ENCODE peak calls at places on chromosomes 1 and 21, in five cellular contexts. One of them, this sample, is unnamed. For H3K27me3, the result is how much of the 10 kb centered on the place peaks cover.

GRCh38 chr1:207021876-207022596 is 10.5 kb downstream of the C1orf116 start:
- DNase-seq in tibial nerve: no peak
- DNase-seq in CD8-positive, alpha-beta T cell: no peak
- DNase-seq in left lung: peak
- DNase-seq in mammary epithelial cell: no peak
- DNase-seq in this sample: no peak

GRCh38 chr21:45892156-45892919 is 89.2 kb upstream of the COL6A1 start:
- DNase-seq in tibial nerve: no peak
- DNase-seq in CD8-positive, alpha-beta T cell: no peak
- DNase-seq in left lung: peak
- DNase-seq in mammary epithelial cell: no peak
- DNase-seq in this sample: no peak

GRCh38 chr1:54227091-54227602 is 27.2 kb downstream of the MRPL37 start:
- DNase-seq in tibial nerve: no peak
- DNase-seq in CD8-positive, alpha-beta T cell: no peak
- DNase-seq in left lung: no peak
- DNase-seq in mammary epithelial cell: peak
- DNase-seq in this sample: no peak

GRCh38 chr1:109564189-109564878 is 15.9 kb downstream of the GNAI3 start:
- DNase-seq in tibial nerve: no peak
- DNase-seq in CD8-positive, alpha-beta T cell: no peak
- DNase-seq in left lung: no peak
- DNase-seq in mammary epithelial cell: no peak
- DNase-seq in this sample: no peak

GRCh38 chr1:109687641-109688499 is at the start of gene GSTM1:
- DNase-seq in tibial nerve: no peak
- DNase-seq in CD8-positive, alpha-beta T cell: no peak
- DNase-seq in left lung: peak
- DNase-seq in mammary epithelial cell: peak
- DNase-seq in this sample: peak

GRCh38 chr1:36872126-36872754 is 162.1 kb downstream of the GRIK3 start:
- DNase-seq in tibial nerve: no peak
- DNase-seq in CD8-positive, alpha-beta T cell: no peak
- DNase-seq in left lung: no peak
- DNase-seq in mammary epithelial cell: no peak
- DNase-seq in this sample: no peak

GRCh38 chr1:155120253-155120652 is 7.4 kb upstream of the EFNA1 start:
- DNase-seq in tibial nerve: no peak
- DNase-seq in CD8-positive, alpha-beta T cell: no peak
- DNase-seq in left lung: no peak
- DNase-seq in mammary epithelial cell: no peak
- DNase-seq in this sample: no peak

GRCh38 chr1:35769188-35769758 is 505 bp downstream of the CLSPN start:
- DNase-seq in tibial nerve: peak
- DNase-seq in CD8-positive, alpha-beta T cell: peak
- DNase-seq in left lung: peak
- DNase-seq in mammary epithelial cell: peak
- DNase-seq in this sample: peak

GRCh38 chr1:229019647-229020281 is 251.1 kb upstream of the RAB4A start:
- DNase-seq in tibial nerve: no peak
- DNase-seq in CD8-positive, alpha-beta T cell: no peak
- DNase-seq in left lung: no peak
- DNase-seq in mammary epithelial cell: no peak
- DNase-seq in this sample: no peak

GRCh38 chr1:208652300-208653160 is 408.3 kb upstream of the PLXNA2 start:
- DNase-seq in tibial nerve: no peak
- DNase-seq in CD8-positive, alpha-beta T cell: no peak
- DNase-seq in left lung: no peak
- DNase-seq in mammary epithelial cell: peak
- DNase-seq in this sample: peak

GRCh38 chr1:112508242-112509004 is at the start of gene WNT2B:
- DNase-seq in tibial nerve: no peak
- DNase-seq in CD8-positive, alpha-beta T cell: peak
- DNase-seq in left lung: peak
- DNase-seq in mammary epithelial cell: peak
- DNase-seq in this sample: no peak

GRCh38 chr1:1385931-1386330 is 10.9 kb upstream of the AURKAIP1 start:
- DNase-seq in tibial nerve: no peak
- DNase-seq in CD8-positive, alpha-beta T cell: no peak
- DNase-seq in left lung: peak
- DNase-seq in mammary epithelial cell: no peak
- DNase-seq in this sample: no peak

GRCh38 chr1:156608981-156609380 is 7.7 kb upstream of the GPATCH4 start:
- DNase-seq in tibial nerve: no peak
- DNase-seq in CD8-positive, alpha-beta T cell: peak
- DNase-seq in left lung: no peak
- DNase-seq in mammary epithelial cell: peak
- DNase-seq in this sample: no peak

GRCh38 chr1:165592945-165593823 is 37.9 kb upstream of the MGST3 start:
- DNase-seq in tibial nerve: peak
- DNase-seq in CD8-positive, alpha-beta T cell: peak
- DNase-seq in left lung: no peak
- DNase-seq in mammary epithelial cell: peak
- DNase-seq in this sample: peak

GRCh38 chr1:151222130-151222529 is 23.8 kb downstream of the PIP5K1A start:
- DNase-seq in tibial nerve: no peak
- DNase-seq in CD8-positive, alpha-beta T cell: no peak
- DNase-seq in left lung: no peak
- DNase-seq in mammary epithelial cell: no peak
- DNase-seq in this sample: no peak

GRCh38 chr1:150564051-150564991 is 15.1 kb downstream of the MCL1 start:
- DNase-seq in tibial nerve: peak
- DNase-seq in CD8-positive, alpha-beta T cell: no peak
- DNase-seq in left lung: no peak
- DNase-seq in mammary epithelial cell: no peak
- DNase-seq in this sample: no peak

GRCh38 chr1:3606779-3607702 is 4.3 kb downstream of the MEGF6 start:
- DNase-seq in tibial nerve: no peak
- DNase-seq in CD8-positive, alpha-beta T cell: no peak
- DNase-seq in left lung: no peak
- DNase-seq in mammary epithelial cell: no peak
- DNase-seq in this sample: no peak

GRCh38 chr21:27831821-27832569 is 865.1 kb upstream of the ADAMTS5 start:
- DNase-seq in tibial nerve: no peak
- DNase-seq in CD8-positive, alpha-beta T cell: no peak
- DNase-seq in left lung: no peak
- DNase-seq in mammary epithelial cell: no peak
- DNase-seq in this sample: no peak

GRCh38 chr1:31422505-31423319 is 9.7 kb downstream of the SERINC2 start:
- DNase-seq in tibial nerve: peak
- DNase-seq in CD8-positive, alpha-beta T cell: peak
- DNase-seq in left lung: no peak
- DNase-seq in mammary epithelial cell: peak
- DNase-seq in this sample: peak

GRCh38 chr1:240465531-240465940 is 146.4 kb downstream of the GREM2 start:
- DNase-seq in tibial nerve: no peak
- DNase-seq in CD8-positive, alpha-beta T cell: no peak
- DNase-seq in left lung: no peak
- DNase-seq in mammary epithelial cell: no peak
- DNase-seq in this sample: no peak
- H3K27me3 ChIP-seq in tibial nerve: under half
- H3K27me3 ChIP-seq in CD8-positive, alpha-beta T cell: under half
- H3K27me3 ChIP-seq in left lung: under half
- H3K27me3 ChIP-seq in mammary epithelial cell: under half
- H3K27me3 ChIP-seq in this sample: under half

DNA sequence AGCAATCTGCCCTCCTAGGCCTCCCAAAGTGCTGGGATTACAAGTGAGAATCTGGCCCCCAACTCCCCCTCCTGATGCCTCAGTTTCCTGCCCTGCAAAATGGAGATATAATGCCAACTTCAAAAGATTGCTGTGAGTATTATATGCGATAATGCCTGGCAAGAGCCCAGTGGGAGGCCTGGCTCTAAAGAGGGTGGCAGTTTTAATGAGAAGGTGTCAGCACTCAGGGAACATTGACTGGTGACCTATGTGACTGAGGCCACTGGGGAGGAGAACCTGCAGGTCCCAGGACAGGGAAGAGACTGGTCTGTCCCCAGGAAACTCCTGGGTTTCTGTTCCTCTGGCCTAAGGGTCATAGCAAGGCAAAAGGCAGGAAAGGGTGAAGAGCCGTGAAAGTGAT is 11.0 kb downstream of the HSPG2 start:
- DNase-seq in tibial nerve: no peak
- DNase-seq in CD8-positive, alpha-beta T cell: no peak
- DNase-seq in left lung: no peak
- DNase-seq in mammary epithelial cell: no peak
- DNase-seq in this sample: no peak
- H3K4me3 ChIP-seq in tibial nerve: no peak
- H3K4me3 ChIP-seq in CD8-positive, alpha-beta T cell: no peak
- H3K4me3 ChIP-seq in left lung: no peak
- H3K4me3 ChIP-seq in mammary epithelial cell: no peak
- H3K4me3 ChIP-seq in this sample: no peak

DNA sequence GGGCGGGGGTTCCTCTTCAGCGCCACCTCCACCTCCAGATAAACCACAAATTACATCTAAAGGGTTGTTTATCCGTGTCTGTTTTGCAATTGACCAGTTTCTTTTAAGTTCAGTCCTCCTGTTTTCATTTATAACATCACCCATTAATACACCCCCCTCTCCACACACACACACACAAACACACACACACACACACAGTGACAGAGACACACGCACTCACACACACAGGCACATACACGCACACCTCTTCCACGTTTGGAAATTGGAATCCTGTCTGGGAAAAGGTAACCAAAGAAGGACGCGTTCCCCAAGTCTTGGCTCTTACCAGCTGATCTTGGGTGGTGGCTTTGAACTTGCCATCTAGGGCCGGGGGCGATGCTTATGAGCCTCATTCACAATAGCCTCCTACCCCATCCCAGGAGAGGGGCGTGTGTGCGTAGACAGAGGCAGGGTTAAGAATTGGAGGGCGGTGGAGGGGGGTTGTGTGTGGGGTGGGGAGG is 442 bp upstream of the CSMD2 start:
- DNase-seq in tibial nerve: no peak
- DNase-seq in CD8-positive, alpha-beta T cell: no peak
- DNase-seq in left lung: no peak
- DNase-seq in mammary epithelial cell: no peak
- DNase-seq in this sample: no peak
- H3K27me3 ChIP-seq in tibial nerve: half or more
- H3K27me3 ChIP-seq in CD8-positive, alpha-beta T cell: under half
- H3K27me3 ChIP-seq in left lung: half or more
- H3K27me3 ChIP-seq in mammary epithelial cell: under half
- H3K27me3 ChIP-seq in this sample: under half

GRCh38 chr1:21325231-21325718 is 35.0 kb upstream of the ECE1 start:
- DNase-seq in tibial nerve: no peak
- DNase-seq in CD8-positive, alpha-beta T cell: no peak
- DNase-seq in left lung: no peak
- DNase-seq in mammary epithelial cell: peak
- DNase-seq in this sample: no peak
- H3K4me3 ChIP-seq in tibial nerve: no peak
- H3K4me3 ChIP-seq in CD8-positive, alpha-beta T cell: peak
- H3K4me3 ChIP-seq in left lung: no peak
- H3K4me3 ChIP-seq in mammary epithelial cell: no peak
- H3K4me3 ChIP-seq in this sample: no peak

DNA sequence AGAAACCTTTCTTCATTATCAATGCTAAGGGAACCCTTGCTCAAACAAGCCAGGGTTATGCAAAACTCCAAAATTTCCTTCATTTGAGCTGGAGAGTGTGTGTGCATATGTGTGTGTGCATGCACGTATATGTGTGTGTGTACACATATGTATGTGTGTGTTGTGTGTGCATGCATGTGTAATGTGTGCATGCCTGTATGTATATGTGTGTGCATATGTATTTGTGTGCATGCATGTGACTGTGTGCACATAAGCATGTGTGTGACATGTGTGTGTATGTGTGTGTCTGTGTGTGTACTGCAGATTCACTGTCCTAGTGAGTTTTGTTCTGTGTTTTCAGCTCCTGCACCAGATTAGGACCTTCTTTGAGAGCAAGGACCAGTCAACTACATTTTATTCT is 28.2 kb downstream of the PAX7 start:
- DNase-seq in tibial nerve: no peak
- DNase-seq in CD8-positive, alpha-beta T cell: no peak
- DNase-seq in left lung: no peak
- DNase-seq in mammary epithelial cell: no peak
- DNase-seq in this sample: no peak
- H3K27me3 ChIP-seq in tibial nerve: half or more
- H3K27me3 ChIP-seq in CD8-positive, alpha-beta T cell: under half
- H3K27me3 ChIP-seq in left lung: half or more
- H3K27me3 ChIP-seq in mammary epithelial cell: under half
- H3K27me3 ChIP-seq in this sample: under half

GRCh38 chr21:33586927-33587326 is 1.6 kb downstream of the DONSON start:
- DNase-seq in tibial nerve: no peak
- DNase-seq in CD8-positive, alpha-beta T cell: no peak
- DNase-seq in left lung: no peak
- DNase-seq in mammary epithelial cell: peak
- DNase-seq in this sample: no peak
- H3K4me3 ChIP-seq in tibial nerve: no peak
- H3K4me3 ChIP-seq in CD8-positive, alpha-beta T cell: no peak
- H3K4me3 ChIP-seq in left lung: no peak
- H3K4me3 ChIP-seq in mammary epithelial cell: peak
- H3K4me3 ChIP-seq in this sample: peak

DNA sequence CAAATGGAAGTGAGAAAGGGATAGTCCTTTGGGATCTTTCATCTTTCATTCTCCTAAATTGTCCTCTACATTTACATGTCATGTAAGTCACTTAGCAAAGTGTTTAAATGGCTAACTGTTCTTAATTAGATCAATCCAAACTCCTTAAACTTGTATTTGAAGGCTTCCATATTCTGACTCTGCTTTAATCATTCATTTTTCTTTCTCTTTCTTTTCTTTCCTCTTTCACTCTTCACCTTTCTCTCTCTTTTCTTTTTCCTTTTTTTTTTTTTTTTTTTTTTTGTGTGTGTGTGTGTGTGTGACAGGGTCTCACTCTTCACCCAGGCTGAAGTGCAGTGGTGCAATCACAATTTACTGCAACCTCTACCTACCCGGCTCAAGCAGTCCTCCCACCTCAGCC is 71.7 kb downstream of the RPS27 start:
- DNase-seq in tibial nerve: no peak
- DNase-seq in CD8-positive, alpha-beta T cell: no peak
- DNase-seq in left lung: no peak
- DNase-seq in mammary epithelial cell: no peak
- DNase-seq in this sample: no peak
- H3K27me3 ChIP-seq in tibial nerve: under half
- H3K27me3 ChIP-seq in CD8-positive, alpha-beta T cell: under half
- H3K27me3 ChIP-seq in left lung: under half
- H3K27me3 ChIP-seq in mammary epithelial cell: under half
- H3K27me3 ChIP-seq in this sample: under half

GRCh38 chr1:219173758-219174671 is at the start of gene LYPLAL1:
- DNase-seq in tibial nerve: peak
- DNase-seq in CD8-positive, alpha-beta T cell: peak
- DNase-seq in left lung: peak
- DNase-seq in mammary epithelial cell: peak
- DNase-seq in this sample: peak
- H3K4me3 ChIP-seq in tibial nerve: peak
- H3K4me3 ChIP-seq in CD8-positive, alpha-beta T cell: peak
- H3K4me3 ChIP-seq in left lung: peak
- H3K4me3 ChIP-seq in mammary epithelial cell: peak
- H3K4me3 ChIP-seq in this sample: peak

This sample was measured in brain microvascular endothelial cell.